ENCODE peak calls at places on chromosomes 5 and 9, in seven cellular contexts. G is SK-N-SH, Y is neural progenitor cell, O is H1, R is astrocyte, U is fibroblast of lung, T is HepG2. M is an unnamed sample. For H3K4me1, the result is how much of the 10 kb centered on the place peaks cover.

GRCh38 chr9:70683841-70684240 is 269.4 kb upstream of the KLF9 start:
- DNase-seq in R (no peak), O (no peak), G (no peak), T (no peak), Y (no peak), U (no peak), M (no peak)

GRCh38 chr5:138282918-138283742 is 8.7 kb upstream of the GFRA3 start:
- DNase-seq in U (peak), O (no peak), G (peak), T (peak), R (peak), Y (peak), M (no peak)

GRCh38 chr5:60960591-60960990 is 15.6 kb downstream of the NDUFAF2 start:
- DNase-seq in O (no peak), G (peak), T (no peak), U (peak), Y (peak), R (no peak), M (no peak)

GRCh38 chr9:126470251-126470993 is 143.3 kb upstream of the LMX1B start:
- DNase-seq in Y (no peak), T (no peak), U (no peak), G (no peak), R (no peak), O (no peak), M (no peak)

GRCh38 chr9:78598120-78598519 is 301.2 kb downstream of the PSAT1 start:
- DNase-seq in G (no peak), T (no peak), U (no peak), Y (no peak), O (no peak), R (no peak), M (no peak)

GRCh38 chr9:37034320-37034937 is 361 bp upstream of the PAX5 start:
- DNase-seq in U (no peak), G (peak), R (no peak), O (peak), Y (peak), T (no peak), M (peak)

GRCh38 chr5:157821822-157822622 is 36.9 kb downstream of the CLINT1 start:
- DNase-seq in Y (no peak), R (peak), G (no peak), O (no peak), U (peak), T (peak), M (no peak)

GRCh38 chr9:27086818-27087680 is 22.0 kb upstream of the TEK start:
- DNase-seq in O (no peak), T (no peak), U (peak), Y (no peak), G (no peak), R (peak), M (no peak)

GRCh38 chr5:35735718-35736117 is 118.1 kb downstream of the SPEF2 start:
- DNase-seq in T (no peak), Y (no peak), U (no peak), O (no peak), G (no peak), R (no peak), M (no peak)

GRCh38 chr5:78953092-78953800 is 31.9 kb downstream of the ARSB start:
- DNase-seq in R (peak), O (no peak), U (peak), T (no peak), G (no peak), Y (no peak), M (no peak)

GRCh38 chr5:136906545-136906944 is 541.2 kb upstream of the TRPC7 start:
- DNase-seq in U (no peak), O (no peak), G (no peak), T (no peak), Y (no peak), R (no peak), M (no peak)

GRCh38 chr9:25677301-25678146 is 720 bp downstream of the TUSC1 start:
- DNase-seq in U (peak), T (no peak), Y (peak), R (peak), O (peak), G (peak), M (peak)

GRCh38 chr9:4741365-4742031 is 496 bp upstream of the AK3 start:
- DNase-seq in U (peak), R (no peak), Y (no peak), G (no peak), T (peak), O (peak), M (peak)

GRCh38 chr5:121024416-121025311 is 560.6 kb downstream of the PRR16 start:
- DNase-seq in U (no peak), Y (no peak), R (no peak), G (no peak), O (no peak), T (no peak), M (no peak)

GRCh38 chr5:120293796-120294195 is 170.3 kb upstream of the PRR16 start:
- DNase-seq in R (peak), U (peak), T (no peak), O (no peak), G (no peak), Y (no peak), M (no peak)

GRCh38 chr5:82821978-82822927 is 254.9 kb downstream of the TMEM167A start:
- DNase-seq in T (no peak), O (no peak), Y (peak), U (no peak), G (no peak), R (peak), M (no peak)

GRCh38 chr9:18343799-18344198 is 130.2 kb upstream of the ADAMTSL1 start:
- DNase-seq in Y (no peak), G (no peak), T (no peak), R (peak), U (peak), O (no peak), M (no peak)

GRCh38 chr9:97763884-97764283 is 66.7 kb upstream of the XPA start:
- DNase-seq in G (no peak), T (no peak), O (no peak), U (no peak), R (no peak), Y (no peak), M (no peak)

GRCh38 chr9:122118343-122119165 is 25.4 kb upstream of the TTLL11 start:
- DNase-seq in T (no peak), Y (no peak), R (no peak), G (no peak), O (no peak), U (no peak), M (no peak)

GRCh38 chr9:136110082-136111061 is 8.3 kb downstream of the TMEM250 start:
- DNase-seq in G (no peak), O (no peak), Y (peak), R (no peak), T (no peak), U (peak), M (no peak)
- TF ChIP-seq CTCF in G (no peak), O (peak), Y (peak), R (no peak), T (peak), U (peak), M (no peak)

GRCh38 chr5:151023047-151023615 is 2.7 kb downstream of the GPX3 start:
- DNase-seq in R (peak), U (peak), Y (no peak), G (no peak), T (no peak), O (no peak), M (peak)
- H3K4me1 ChIP-seq in R (under half), U (under half), Y (under half), G (under half), T (half or more), O (under half), M (under half)

GRCh38 chr9:84140535-84141101 is 160.0 kb downstream of the RMI1 start:
- DNase-seq in Y (peak), G (no peak), R (peak), O (peak), T (no peak), U (peak), M (peak)
- H3K9ac ChIP-seq in Y (no peak), G (no peak), R (peak), O (peak), T (no peak), U (no peak), M (peak)

DNA sequence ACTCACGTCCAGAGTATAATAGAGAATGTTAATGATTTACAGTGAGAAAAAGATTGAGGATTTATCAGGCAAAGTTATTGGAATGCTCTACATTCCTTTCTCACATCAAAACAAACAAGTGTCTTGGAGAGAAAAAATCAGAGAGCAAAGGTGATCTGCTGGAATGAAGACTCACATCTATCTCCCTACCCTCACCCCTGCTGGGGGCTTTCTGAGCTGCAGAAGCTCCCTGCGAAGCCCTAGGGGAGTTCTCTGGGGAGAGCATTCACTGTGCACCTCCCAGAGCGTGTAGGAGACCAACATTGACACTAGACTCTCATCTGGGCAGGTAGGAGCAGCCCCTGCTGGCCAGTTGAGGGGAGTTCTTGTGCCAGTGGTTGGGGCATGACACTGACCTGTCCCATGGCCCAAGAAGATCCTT is 76.6 kb upstream of the ADAMTS16 start:
- DNase-seq in R (no peak), G (peak), T (peak), Y (peak), O (no peak), U (no peak), M (no peak)
- TF ChIP-seq CTCF in R (no peak), G (peak), T (peak), Y (peak), O (peak), U (no peak), M (no peak)

DNA sequence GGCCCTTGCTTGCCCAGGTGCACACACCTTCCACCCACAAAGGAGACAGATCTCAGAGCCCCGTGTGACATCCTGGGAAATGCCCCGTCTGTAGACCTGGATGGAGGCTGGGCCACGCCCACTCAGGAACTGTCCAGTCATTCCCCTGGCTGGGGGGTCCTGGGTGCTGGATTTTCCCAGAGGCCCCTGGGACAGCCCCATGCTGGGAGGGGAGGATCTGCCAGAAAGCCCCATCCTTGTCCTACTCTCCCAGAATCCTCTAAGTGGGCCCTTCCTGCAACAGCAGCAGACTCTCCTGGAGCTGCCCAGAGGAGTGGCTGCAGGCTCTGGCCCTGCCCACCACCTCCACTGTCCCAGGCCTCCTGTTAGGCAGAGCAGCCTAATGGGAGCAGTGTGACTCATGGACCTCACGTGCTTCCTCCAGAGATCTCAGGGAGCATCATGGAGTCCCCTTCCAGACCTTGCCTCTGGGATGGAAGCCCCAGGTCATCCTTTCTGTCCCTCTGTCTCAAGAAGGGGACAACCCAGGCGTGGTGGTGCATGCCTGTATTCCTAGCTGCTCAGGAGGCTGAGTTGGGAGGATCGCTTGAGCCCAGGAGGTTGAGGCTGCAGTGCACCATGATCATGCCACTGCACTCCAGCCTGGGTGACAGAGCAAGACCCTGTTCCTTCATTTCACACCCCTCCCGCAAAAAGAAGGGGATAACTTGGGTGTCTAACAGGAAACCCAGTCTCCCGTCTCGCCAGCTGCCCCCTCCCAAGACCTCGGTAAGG is 51.7 kb downstream of the JADE2 start:
- DNase-seq in R (peak), U (peak), Y (no peak), O (no peak), T (no peak), G (peak), M (no peak)
- H3K4me1 ChIP-seq in R (under half), U (under half), Y (under half), O (under half), T (under half), G (under half), M (under half)

DNA sequence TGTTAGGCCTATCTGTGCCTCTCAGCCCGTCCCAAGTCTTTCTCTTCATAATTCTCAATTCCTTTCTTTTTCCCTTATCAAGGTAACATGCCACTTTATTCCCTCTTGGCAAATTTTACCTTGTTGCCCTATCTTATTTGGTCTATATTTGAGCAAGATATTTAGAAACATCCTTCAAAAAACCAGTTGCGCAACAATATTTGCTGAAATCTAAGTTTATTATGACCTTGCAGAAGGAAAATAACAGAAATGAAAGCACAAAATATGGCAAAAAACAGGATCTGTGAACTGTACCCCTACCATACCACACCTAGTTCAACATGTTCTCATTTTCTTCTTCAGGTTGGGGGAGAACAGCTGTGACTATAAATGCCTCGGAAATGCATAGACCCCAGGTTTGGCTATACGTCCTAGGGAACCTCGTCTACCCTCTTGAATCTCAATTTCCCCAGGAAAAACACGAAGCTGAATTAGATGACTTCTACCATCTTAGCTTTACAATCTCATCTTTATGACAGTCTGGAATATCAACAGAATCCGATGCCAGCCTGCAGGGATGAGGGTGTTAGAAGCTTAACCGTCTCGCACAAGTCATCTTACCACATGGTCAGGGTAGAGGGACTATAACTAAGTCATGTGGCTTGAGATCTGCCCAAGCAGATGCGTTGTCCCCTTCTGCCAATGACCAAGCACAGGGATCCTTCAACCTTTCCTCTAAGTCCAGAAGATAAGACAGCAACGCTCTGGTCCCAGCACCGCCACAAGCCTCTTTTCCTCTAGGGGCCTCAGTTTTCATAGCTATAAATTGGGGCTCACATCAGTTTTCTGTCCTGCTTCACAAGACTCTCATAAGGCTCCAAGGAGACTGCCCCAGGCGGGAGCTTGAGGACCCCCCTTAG is 1.3 kb downstream of the LCP2 start:
- DNase-seq in Y (no peak), G (no peak), U (no peak), T (no peak), R (no peak), O (no peak), M (no peak)
- H3K9ac ChIP-seq in Y (no peak), G (no peak), U (no peak), T (no peak), R (no peak), O (no peak), M (peak)

DNA sequence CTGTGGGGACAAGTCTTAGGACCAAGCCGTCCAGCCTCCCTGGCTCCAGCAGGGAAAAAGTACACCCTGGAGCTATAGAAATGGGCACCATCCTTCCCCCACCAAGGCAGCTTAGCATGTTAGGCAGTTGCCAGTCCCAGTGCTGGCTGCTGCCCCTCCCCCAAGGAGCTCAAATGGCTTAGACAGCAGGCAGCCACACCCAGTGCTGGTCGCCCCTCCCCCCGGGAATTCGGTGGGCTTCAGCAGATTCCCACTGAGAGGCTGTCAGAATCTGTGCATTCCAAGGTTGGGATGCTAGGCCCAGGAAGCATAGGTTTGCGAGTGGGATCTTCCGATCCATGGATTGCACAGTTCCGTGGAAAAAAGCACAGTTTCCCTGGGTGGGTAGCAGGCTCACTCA is 105.2 kb upstream of the ITGA1 start:
- DNase-seq in Y (peak), O (peak), U (no peak), T (no peak), R (no peak), G (no peak), M (no peak)
- TF ChIP-seq CTCF in Y (no peak), O (no peak), U (no peak), T (no peak), R (no peak), G (no peak), M (no peak)

GRCh38 chr5:57185301-57185700 is 11.4 kb downstream of the GPBP1 start:
- DNase-seq in Y (no peak), R (no peak), U (no peak), O (no peak), G (no peak), T (no peak), M (no peak)
- H3K4me1 ChIP-seq in Y (under half), R (under half), U (under half), O (under half), G (under half), T (half or more), M (under half)

GRCh38 chr5:41863871-41864486 is 6.2 kb downstream of the OXCT1 start:
- DNase-seq in T (no peak), R (peak), Y (no peak), U (peak), G (no peak), O (no peak), M (no peak)

GRCh38 chr5:41869739-41870620 is at the start of gene OXCT1:
- DNase-seq in Y (peak), R (peak), O (peak), G (peak), U (peak), T (peak), M (peak)

GRCh38 chr5:41871866-41872265 is 1.6 kb upstream of the OXCT1 start:
- DNase-seq in U (peak), R (peak), Y (no peak), T (no peak), G (no peak), O (no peak), M (no peak)

GRCh38 chr5:41870621-41871048 is 410 bp upstream of the OXCT1 start:
- DNase-seq in T (no peak), Y (no peak), G (no peak), O (no peak), R (no peak), U (no peak), M (no peak)

GRCh38 chr5:41869150-41869738 is 981 bp downstream of the OXCT1 start:
- DNase-seq in T (no peak), G (peak), U (peak), R (peak), Y (peak), O (no peak), M (peak)
- H3K9ac ChIP-seq in T (no peak), G (peak), U (peak), R (peak), Y (peak), O (peak), M (peak)

M was measured in colonic mucosa.